ENCODE peak calls at places on chromosome 13, in four cellular contexts. A is T-cell, H is left lung, L is body of pancreas. S is an unnamed sample.

GRCh38 chr13:73608157-73608516 is 526.1 kb downstream of the KLF12 start:
- ATAC-seq in H (peak; percentile 55), L (no peak), A (no peak), S (no peak)

GRCh38 chr13:26881154-26881553 is 120.6 kb upstream of the GPR12 start:
- ATAC-seq in L (no peak), H (no peak), A (no peak), S (no peak)

GRCh38 chr13:94557836-94558235 is 38.1 kb downstream of the TGDS start:
- ATAC-seq in L (no peak), H (no peak), A (no peak), S (no peak)

GRCh38 chr13:106381083-106381482 is 154.4 kb downstream of the EFNB2 start:
- ATAC-seq in L (no peak), A (no peak), H (peak; percentile 81), S (no peak)

GRCh38 chr13:33015791-33016323 is 366 bp upstream of the KL start:
- ATAC-seq in H (no peak), A (no peak), L (peak; percentile 31), S (peak; percentile 12)

GRCh38 chr13:50843256-50844043 is at the start of gene DLEU7:
- ATAC-seq in L (no peak), H (peak; percentile 27), A (no peak), S (no peak)

GRCh38 chr13:73941752-73942151 is 192.5 kb downstream of the KLF12 start:
- ATAC-seq in H (no peak), A (no peak), L (no peak), S (no peak)

GRCh38 chr13:27226991-27227390 is 24.4 kb upstream of the RPL21 start:
- ATAC-seq in A (no peak), L (no peak), H (no peak), S (no peak)

GRCh38 chr13:45353895-45354294 is 12.9 kb upstream of the TPT1 start:
- ATAC-seq in A (no peak), H (no peak), L (no peak), S (no peak)

GRCh38 chr13:61728468-61728867 is 312.8 kb upstream of the PCDH20 start:
- ATAC-seq in H (peak; percentile 88), L (no peak), A (no peak), S (no peak)

GRCh38 chr13:27839809-27840467 is 47.7 kb downstream of the GSX1 start:
- ATAC-seq in H (no peak), A (no peak), L (peak; percentile 58), S (no peak)

GRCh38 chr13:80783926-80784325 is 443.0 kb upstream of the SPRY2 start:
- ATAC-seq in L (no peak), A (no peak), H (peak; percentile 32), S (no peak)

GRCh38 chr13:94996445-94996844 is 284.1 kb upstream of the SOX21 start:
- ATAC-seq in L (no peak), A (no peak), H (no peak), S (no peak)

GRCh38 chr13:50366488-50367174 is 351.4 kb downstream of the KCNRG start:
- ATAC-seq in H (peak; percentile 35), L (peak; percentile 2), A (no peak), S (no peak)

GRCh38 chr13:24074687-24075086 is 85.8 kb upstream of the SPATA13 start:
- ATAC-seq in L (peak; percentile 57), H (peak; percentile 39), A (no peak), S (no peak)

GRCh38 chr13:80341771-80342271 is 895 bp upstream of the SPRY2 start:
- ATAC-seq in H (peak; percentile 7), A (no peak), L (peak; percentile 9), S (no peak)

GRCh38 chr13:23758783-23759527 is 130.2 kb downstream of the MIPEP start:
- ATAC-seq in L (no peak), A (no peak), H (no peak), S (peak; percentile 14)

GRCh38 chr13:74571811-74572210 is 437.6 kb upstream of the KLF12 start:
- ATAC-seq in H (no peak), L (no peak), A (no peak), S (no peak)

GRCh38 chr13:47610687-47611086 is 390.4 kb downstream of the SUCLA2 start:
- ATAC-seq in L (no peak), A (no peak), H (no peak), S (no peak)

GRCh38 chr13:113207890-113208423 is 512 bp downstream of the PCID2 start:
- ATAC-seq in L (peak; percentile 12), H (peak; percentile 46), A (peak; percentile 4), S (peak; percentile 17)

GRCh38 chr13:51587372-51587771 is 3.1 kb downstream of the WDFY2 start:
- ATAC-seq in L (no peak), A (no peak), H (no peak), S (no peak)

GRCh38 chr13:24050292-24050711 is 110.2 kb upstream of the SPATA13 start:
- ATAC-seq in H (peak; percentile 38), A (no peak), L (no peak), S (peak; percentile 9)

GRCh38 chr13:99384468-99384867 is 77.3 kb upstream of the GPR183 start:
- ATAC-seq in H (no peak), A (peak; percentile 34), L (no peak), S (no peak)

GRCh38 chr13:36160297-36160696 is 29.1 kb upstream of the DCLK1 start:
- ATAC-seq in H (no peak), A (no peak), L (no peak), S (no peak)

GRCh38 chr13:24039621-24040475 is 120.7 kb upstream of the SPATA13 start:
- ATAC-seq in A (no peak), H (no peak), L (no peak), S (no peak)

GRCh38 chr13:87035538-87035937 is 635.6 kb upstream of the SLITRK5 start:
- ATAC-seq in H (no peak), L (no peak), A (no peak), S (no peak)

GRCh38 chr13:43316997-43317396 is 293.6 kb downstream of the DNAJC15 start:
- ATAC-seq in A (no peak), H (no peak), L (no peak), S (no peak)

GRCh38 chr13:33172400-33172799 is 113.2 kb downstream of the STARD13 start:
- ATAC-seq in H (no peak), L (no peak), A (no peak), S (no peak)

S was measured in esophagus mucosa.